ENCODE peak calls at places on chromosomes 16 and 17, in nine cellular contexts. One of them, this sample, is unnamed.
A peak's percentile ranks its signal among the peaks of the same experiment; 100 is the strongest.

GRCh38 chr17:37570527-37571093 is 38.6 kb downstream of the SYNRG start:
- DNase-seq in mucosa of descending colon: peak; percentile 68
- DNase-seq in HFFc6: peak; percentile 76
- DNase-seq in A549: peak; percentile 87
- DNase-seq in cardiac fibroblast: peak; percentile 52
- DNase-seq in AG04450: peak; percentile 4
- DNase-seq in ovary: no peak
- DNase-seq in thoracic aorta: no peak
- DNase-seq in left ventricle myocardium inferior: peak; percentile 25
- DNase-seq in this sample: no peak

GRCh38 chr17:28335959-28336871 is 654 bp downstream of the TNFAIP1 start:
- DNase-seq in mucosa of descending colon: peak; percentile 53
- DNase-seq in HFFc6: peak; percentile 89
- DNase-seq in A549: peak; percentile 77
- DNase-seq in cardiac fibroblast: peak; percentile 93
- DNase-seq in AG04450: peak; percentile 74
- DNase-seq in ovary: peak; percentile 72
- DNase-seq in thoracic aorta: no peak
- DNase-seq in left ventricle myocardium inferior: peak; percentile 44
- DNase-seq in this sample: no peak

GRCh38 chr17:17537311-17538099 is 41.3 kb upstream of the RASD1 start:
- DNase-seq in mucosa of descending colon: peak; percentile 41
- DNase-seq in HFFc6: no peak
- DNase-seq in A549: peak; percentile 47
- DNase-seq in cardiac fibroblast: peak; percentile 13
- DNase-seq in AG04450: no peak
- DNase-seq in ovary: no peak
- DNase-seq in thoracic aorta: no peak
- DNase-seq in left ventricle myocardium inferior: no peak
- DNase-seq in this sample: no peak

GRCh38 chr16:1745900-1746692 is 25.2 kb downstream of the NME3 start:
- DNase-seq in mucosa of descending colon: no peak
- DNase-seq in HFFc6: peak; percentile 77
- DNase-seq in A549: no peak
- DNase-seq in cardiac fibroblast: peak; percentile 65
- DNase-seq in AG04450: peak; percentile 33
- DNase-seq in ovary: no peak
- DNase-seq in thoracic aorta: no peak
- DNase-seq in left ventricle myocardium inferior: no peak
- DNase-seq in this sample: no peak

GRCh38 chr17:41308251-41308917 is 725 bp downstream of the KRTAP16-1 start:
- DNase-seq in mucosa of descending colon: peak; percentile 48
- DNase-seq in HFFc6: no peak
- DNase-seq in A549: no peak
- DNase-seq in cardiac fibroblast: no peak
- DNase-seq in AG04450: no peak
- DNase-seq in ovary: no peak
- DNase-seq in thoracic aorta: no peak
- DNase-seq in left ventricle myocardium inferior: peak; percentile 58
- DNase-seq in this sample: no peak

GRCh38 chr17:36934759-36935630 is 2.3 kb upstream of the LHX1 start:
- DNase-seq in mucosa of descending colon: peak; percentile 33
- DNase-seq in HFFc6: no peak
- DNase-seq in A549: peak; percentile 83
- DNase-seq in cardiac fibroblast: no peak
- DNase-seq in AG04450: no peak
- DNase-seq in ovary: no peak
- DNase-seq in thoracic aorta: no peak
- DNase-seq in left ventricle myocardium inferior: no peak
- DNase-seq in this sample: no peak

GRCh38 chr17:48153711-48154642 is 46.4 kb downstream of the SNX11 start:
- DNase-seq in mucosa of descending colon: peak; percentile 67
- DNase-seq in HFFc6: no peak
- DNase-seq in A549: peak; percentile 75
- DNase-seq in cardiac fibroblast: peak; percentile 60
- DNase-seq in AG04450: peak; percentile 3
- DNase-seq in ovary: no peak
- DNase-seq in thoracic aorta: no peak
- DNase-seq in left ventricle myocardium inferior: no peak
- DNase-seq in this sample: no peak

GRCh38 chr16:67668495-67669157 is 2.0 kb downstream of the C16orf86 start:
- DNase-seq in mucosa of descending colon: no peak
- DNase-seq in HFFc6: no peak
- DNase-seq in A549: no peak
- DNase-seq in cardiac fibroblast: no peak
- DNase-seq in AG04450: no peak
- DNase-seq in ovary: no peak
- DNase-seq in thoracic aorta: no peak
- DNase-seq in left ventricle myocardium inferior: no peak
- DNase-seq in this sample: no peak

GRCh38 chr17:61895391-61895790 is 32.1 kb upstream of the BRIP1 start:
- DNase-seq in mucosa of descending colon: no peak
- DNase-seq in HFFc6: no peak
- DNase-seq in A549: no peak
- DNase-seq in cardiac fibroblast: no peak
- DNase-seq in AG04450: no peak
- DNase-seq in ovary: no peak
- DNase-seq in thoracic aorta: no peak
- DNase-seq in left ventricle myocardium inferior: no peak
- DNase-seq in this sample: no peak
- TF ChIP-seq CTCF in mucosa of descending colon: no peak
- TF ChIP-seq CTCF in HFFc6: no peak
- TF ChIP-seq CTCF in A549: no peak
- TF ChIP-seq CTCF in cardiac fibroblast: no peak
- TF ChIP-seq CTCF in AG04450: no peak
- TF ChIP-seq CTCF in ovary: no peak
- TF ChIP-seq CTCF in thoracic aorta: no peak
- TF ChIP-seq CTCF in left ventricle myocardium inferior: no peak
- TF ChIP-seq CTCF in this sample: no peak

GRCh38 chr17:34447406-34447805 is 84.4 kb upstream of the CCL1 start:
- DNase-seq in mucosa of descending colon: no peak
- DNase-seq in HFFc6: no peak
- DNase-seq in A549: no peak
- DNase-seq in cardiac fibroblast: no peak
- DNase-seq in AG04450: no peak
- DNase-seq in ovary: no peak
- DNase-seq in thoracic aorta: no peak
- DNase-seq in left ventricle myocardium inferior: no peak
- DNase-seq in this sample: no peak

GRCh38 chr17:34442387-34443111 is 79.5 kb upstream of the CCL1 start:
- DNase-seq in mucosa of descending colon: no peak
- DNase-seq in HFFc6: no peak
- DNase-seq in A549: no peak
- DNase-seq in cardiac fibroblast: no peak
- DNase-seq in AG04450: no peak
- DNase-seq in ovary: no peak
- DNase-seq in thoracic aorta: no peak
- DNase-seq in left ventricle myocardium inferior: no peak
- DNase-seq in this sample: no peak

GRCh38 chr17:34445145-34445544 is 82.1 kb upstream of the CCL1 start:
- DNase-seq in mucosa of descending colon: no peak
- DNase-seq in HFFc6: no peak
- DNase-seq in A549: no peak
- DNase-seq in cardiac fibroblast: no peak
- DNase-seq in AG04450: no peak
- DNase-seq in ovary: no peak
- DNase-seq in thoracic aorta: no peak
- DNase-seq in left ventricle myocardium inferior: no peak
- DNase-seq in this sample: no peak

DNA sequence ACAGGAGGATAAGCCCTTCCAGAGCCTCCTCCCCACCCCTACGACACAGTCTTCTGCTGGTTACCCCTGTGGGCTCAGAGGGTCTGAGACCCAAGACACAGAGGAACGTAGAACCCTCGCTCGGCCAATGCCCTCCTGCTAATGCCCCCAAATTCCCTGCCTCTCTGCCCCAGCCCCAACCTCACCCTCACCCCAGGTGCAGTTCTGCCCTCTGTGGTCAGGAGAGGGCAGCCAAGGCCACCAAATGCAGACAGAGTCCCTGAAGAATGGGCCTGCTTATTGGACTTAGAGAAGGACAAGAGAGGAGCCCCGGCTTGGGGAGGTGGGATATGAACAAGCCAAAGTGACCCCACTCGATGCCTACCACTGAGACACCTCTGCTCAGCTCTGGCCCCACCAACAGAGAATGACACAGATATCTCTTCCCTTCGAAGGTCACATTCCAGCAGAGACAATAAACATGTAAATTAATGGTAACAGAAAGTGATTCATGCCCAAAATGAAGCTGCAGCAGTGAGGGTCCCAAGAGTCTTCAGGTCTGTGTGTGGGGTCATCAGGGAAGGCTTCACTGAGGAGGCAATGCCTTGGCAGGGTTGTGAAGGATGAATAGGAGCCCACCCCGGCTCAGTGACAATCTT is 80.9 kb upstream of the CCL1 start:
- DNase-seq in mucosa of descending colon: no peak
- DNase-seq in HFFc6: no peak
- DNase-seq in A549: peak; percentile 48
- DNase-seq in cardiac fibroblast: no peak
- DNase-seq in AG04450: no peak
- DNase-seq in ovary: no peak
- DNase-seq in thoracic aorta: no peak
- DNase-seq in left ventricle myocardium inferior: peak; percentile 23
- DNase-seq in this sample: no peak
- TF ChIP-seq CTCF in mucosa of descending colon: no peak
- TF ChIP-seq CTCF in HFFc6: peak; percentile 26
- TF ChIP-seq CTCF in A549: peak; percentile 45
- TF ChIP-seq CTCF in cardiac fibroblast: no peak
- TF ChIP-seq CTCF in AG04450: no peak
- TF ChIP-seq CTCF in ovary: no peak
- TF ChIP-seq CTCF in thoracic aorta: no peak
- TF ChIP-seq CTCF in left ventricle myocardium inferior: peak; percentile 57
- TF ChIP-seq CTCF in this sample: no peak

GRCh38 chr16:29908719-29909220 is 8.5 kb downstream of the ASPHD1 start:
- DNase-seq in mucosa of descending colon: no peak
- DNase-seq in HFFc6: no peak
- DNase-seq in A549: no peak
- DNase-seq in cardiac fibroblast: no peak
- DNase-seq in AG04450: no peak
- DNase-seq in ovary: no peak
- DNase-seq in thoracic aorta: no peak
- DNase-seq in left ventricle myocardium inferior: no peak
- DNase-seq in this sample: no peak

GRCh38 chr16:29905668-29906067 is 5.4 kb downstream of the ASPHD1 start:
- DNase-seq in mucosa of descending colon: no peak
- DNase-seq in HFFc6: no peak
- DNase-seq in A549: no peak
- DNase-seq in cardiac fibroblast: no peak
- DNase-seq in AG04450: no peak
- DNase-seq in ovary: no peak
- DNase-seq in thoracic aorta: no peak
- DNase-seq in left ventricle myocardium inferior: no peak
- DNase-seq in this sample: no peak

GRCh38 chr16:29904947-29905346 is 4.7 kb downstream of the ASPHD1 start:
- DNase-seq in mucosa of descending colon: no peak
- DNase-seq in HFFc6: no peak
- DNase-seq in A549: no peak
- DNase-seq in cardiac fibroblast: no peak
- DNase-seq in AG04450: no peak
- DNase-seq in ovary: no peak
- DNase-seq in thoracic aorta: no peak
- DNase-seq in left ventricle myocardium inferior: no peak
- DNase-seq in this sample: no peak

GRCh38 chr16:29907973-29908372 is 7.7 kb downstream of the ASPHD1 start:
- DNase-seq in mucosa of descending colon: no peak
- DNase-seq in HFFc6: no peak
- DNase-seq in A549: no peak
- DNase-seq in cardiac fibroblast: no peak
- DNase-seq in AG04450: no peak
- DNase-seq in ovary: no peak
- DNase-seq in thoracic aorta: no peak
- DNase-seq in left ventricle myocardium inferior: no peak
- DNase-seq in this sample: no peak

DNA sequence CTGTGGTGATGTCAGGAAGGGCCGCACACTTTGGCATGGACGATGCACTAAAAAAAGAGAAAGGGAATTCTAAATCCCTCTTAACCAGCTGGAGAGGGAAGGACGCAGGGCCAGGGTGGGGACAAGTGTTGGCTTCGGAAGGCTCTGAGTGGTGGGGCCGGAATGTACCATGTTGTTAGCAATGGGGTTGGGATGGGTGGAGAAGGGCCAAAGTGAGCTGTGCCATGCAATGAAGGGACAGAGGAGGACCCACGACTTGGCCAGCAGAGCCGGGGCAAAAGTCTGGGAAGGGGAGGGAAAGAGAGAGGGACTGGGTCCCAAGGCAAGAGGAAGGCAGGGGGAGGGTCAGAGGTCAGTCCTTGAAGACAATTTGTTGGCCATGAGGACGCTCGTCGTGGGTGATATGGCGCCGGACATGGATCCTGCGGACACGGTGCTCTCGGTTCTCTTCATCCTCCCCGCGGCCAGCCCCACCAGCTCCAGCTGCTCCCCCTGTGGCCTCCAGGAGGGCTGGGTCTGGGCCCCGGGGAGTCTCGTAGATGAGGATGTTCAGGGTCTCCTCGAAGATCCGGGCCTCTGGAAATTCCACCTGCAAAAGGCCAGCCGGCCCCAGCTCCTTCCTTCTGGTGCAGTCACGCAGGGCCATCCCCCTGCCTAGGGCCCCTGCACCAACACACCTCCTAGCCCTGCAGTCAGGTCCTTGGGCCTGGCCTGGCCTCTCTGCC is 6.4 kb downstream of the ASPHD1 start:
- DNase-seq in mucosa of descending colon: no peak
- DNase-seq in HFFc6: no peak
- DNase-seq in A549: no peak
- DNase-seq in cardiac fibroblast: no peak
- DNase-seq in AG04450: no peak
- DNase-seq in ovary: no peak
- DNase-seq in thoracic aorta: no peak
- DNase-seq in left ventricle myocardium inferior: no peak
- DNase-seq in this sample: no peak
- TF ChIP-seq CTCF in mucosa of descending colon: no peak
- TF ChIP-seq CTCF in HFFc6: no peak
- TF ChIP-seq CTCF in A549: no peak
- TF ChIP-seq CTCF in cardiac fibroblast: no peak
- TF ChIP-seq CTCF in AG04450: no peak
- TF ChIP-seq CTCF in ovary: no peak
- TF ChIP-seq CTCF in thoracic aorta: no peak
- TF ChIP-seq CTCF in left ventricle myocardium inferior: no peak
- TF ChIP-seq CTCF in this sample: no peak

GRCh38 chr17:73166731-73167581 is 2.1 kb downstream of the SSTR2 start:
- DNase-seq in mucosa of descending colon: no peak
- DNase-seq in HFFc6: no peak
- DNase-seq in A549: no peak
- DNase-seq in cardiac fibroblast: no peak
- DNase-seq in AG04450: no peak
- DNase-seq in ovary: no peak
- DNase-seq in thoracic aorta: no peak
- DNase-seq in left ventricle myocardium inferior: no peak
- DNase-seq in this sample: no peak

GRCh38 chr17:73168667-73169066 is 3.9 kb downstream of the SSTR2 start:
- DNase-seq in mucosa of descending colon: no peak
- DNase-seq in HFFc6: no peak
- DNase-seq in A549: no peak
- DNase-seq in cardiac fibroblast: no peak
- DNase-seq in AG04450: no peak
- DNase-seq in ovary: no peak
- DNase-seq in thoracic aorta: no peak
- DNase-seq in left ventricle myocardium inferior: no peak
- DNase-seq in this sample: no peak

GRCh38 chr17:73172252-73172651 is 7.4 kb downstream of the SSTR2 start:
- DNase-seq in mucosa of descending colon: no peak
- DNase-seq in HFFc6: no peak
- DNase-seq in A549: no peak
- DNase-seq in cardiac fibroblast: no peak
- DNase-seq in AG04450: no peak
- DNase-seq in ovary: no peak
- DNase-seq in thoracic aorta: no peak
- DNase-seq in left ventricle myocardium inferior: no peak
- DNase-seq in this sample: no peak

GRCh38 chr17:73170921-73171320 is 6.1 kb downstream of the SSTR2 start:
- DNase-seq in mucosa of descending colon: no peak
- DNase-seq in HFFc6: no peak
- DNase-seq in A549: no peak
- DNase-seq in cardiac fibroblast: no peak
- DNase-seq in AG04450: no peak
- DNase-seq in ovary: no peak
- DNase-seq in thoracic aorta: no peak
- DNase-seq in left ventricle myocardium inferior: no peak
- DNase-seq in this sample: no peak

DNA sequence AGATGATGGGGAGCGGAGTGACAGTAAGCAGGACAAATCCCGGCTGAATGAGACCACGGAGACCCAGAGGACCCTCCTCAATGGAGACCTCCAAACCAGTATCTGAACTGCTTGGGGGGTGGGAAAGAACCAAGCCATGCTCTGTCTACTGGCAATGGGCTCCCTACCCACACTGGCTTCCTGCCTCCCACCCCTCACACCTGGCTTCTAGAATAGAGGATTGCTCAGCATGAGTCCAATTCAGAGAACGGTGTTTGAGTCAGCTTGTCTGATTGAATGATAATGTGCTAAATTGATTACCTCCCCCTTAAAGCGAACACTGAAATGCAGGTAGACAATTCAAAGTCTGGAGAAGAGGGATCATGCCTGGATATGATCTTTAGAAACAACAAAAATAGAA is 5.5 kb downstream of the SSTR2 start:
- DNase-seq in mucosa of descending colon: no peak
- DNase-seq in HFFc6: no peak
- DNase-seq in A549: no peak
- DNase-seq in cardiac fibroblast: no peak
- DNase-seq in AG04450: no peak
- DNase-seq in ovary: no peak
- DNase-seq in thoracic aorta: no peak
- DNase-seq in left ventricle myocardium inferior: no peak
- DNase-seq in this sample: no peak
- TF ChIP-seq CTCF in mucosa of descending colon: no peak
- TF ChIP-seq CTCF in HFFc6: no peak
- TF ChIP-seq CTCF in A549: no peak
- TF ChIP-seq CTCF in cardiac fibroblast: no peak
- TF ChIP-seq CTCF in AG04450: no peak
- TF ChIP-seq CTCF in ovary: no peak
- TF ChIP-seq CTCF in thoracic aorta: no peak
- TF ChIP-seq CTCF in left ventricle myocardium inferior: no peak
- TF ChIP-seq CTCF in this sample: no peak